ENCODE peak calls at places on chromosomes 3 and 15, in eight cellular contexts. I, O, D, Q, K, L, J and F are unnamed samples.

GRCh38 chr3:65408531-65409181 is 630.1 kb downstream of the MAGI1 start:
- DNase-seq in I (no peak), O (no peak), D (no peak), Q (no peak), K (no peak), L (no peak), J (no peak), F (no peak)

GRCh38 chr3:160611141-160611540 is 45.8 kb upstream of the KPNA4 start:
- DNase-seq in I (no peak), O (no peak), D (no peak), Q (no peak), K (no peak), L (no peak), J (no peak), F (no peak)

GRCh38 chr3:197994736-197995135 is 34.7 kb downstream of the LMLN start:
- DNase-seq in I (no peak), O (no peak), D (no peak), Q (no peak), K (no peak), L (no peak), J (no peak), F (no peak)

GRCh38 chr3:152909180-152909883 is 74.4 kb downstream of the P2RY1 start:
- DNase-seq in I (peak), O (peak), D (peak), Q (peak), K (no peak), L (peak), J (no peak), F (no peak)

GRCh38 chr3:85801955-85802354 is 843.2 kb downstream of the CADM2 start:
- DNase-seq in I (no peak), O (no peak), D (no peak), Q (no peak), K (no peak), L (peak), J (no peak), F (no peak)

GRCh38 chr3:136250862-136251460 is 821 bp downstream of the PCCB start:
- DNase-seq in I (peak), O (peak), D (peak), Q (peak), K (peak), L (peak), J (peak), F (no peak)

GRCh38 chr3:185733980-185734724 is 90.7 kb downstream of the IGF2BP2 start:
- DNase-seq in I (peak), O (peak), D (peak), Q (peak), K (no peak), L (peak), J (no peak), F (no peak)

GRCh38 chr3:163863146-163863545 is 1215.2 kb downstream of the SI start:
- DNase-seq in I (peak), O (no peak), D (no peak), Q (no peak), K (no peak), L (no peak), J (no peak), F (no peak)

GRCh38 chr3:48018841-48019240 is 2.6 kb upstream of the MAP4 start:
- DNase-seq in I (peak), O (no peak), D (peak), Q (peak), K (no peak), L (peak), J (peak), F (no peak)

GRCh38 chr3:136659253-136659652 is 92.9 kb downstream of the STAG1 start:
- DNase-seq in I (peak), O (peak), D (peak), Q (peak), K (no peak), L (peak), J (no peak), F (peak)

GRCh38 chr15:90439946-90440345 is 51.9 kb downstream of the IQGAP1 start:
- DNase-seq in I (no peak), O (no peak), D (no peak), Q (no peak), K (no peak), L (no peak), J (no peak), F (no peak)

GRCh38 chr3:195386739-195387138 is 56.1 kb downstream of the ACAP2 start:
- DNase-seq in I (no peak), O (no peak), D (no peak), Q (no peak), K (no peak), L (no peak), J (no peak), F (no peak)

GRCh38 chr15:68503791-68504720 is 72.1 kb upstream of the ITGA11 start:
- DNase-seq in I (peak), O (no peak), D (no peak), Q (peak), K (no peak), L (no peak), J (no peak), F (no peak)

GRCh38 chr3:88151358-88151757 is 1.6 kb downstream of the C3orf38 start:
- DNase-seq in I (peak), O (no peak), D (peak), Q (no peak), K (no peak), L (no peak), J (no peak), F (no peak)

GRCh38 chr15:89490550-89491315 is 5.7 kb downstream of the RHCG start:
- DNase-seq in I (no peak), O (no peak), D (no peak), Q (no peak), K (no peak), L (no peak), J (no peak), F (no peak)

GRCh38 chr3:194150252-194150934 is 14.4 kb downstream of the HES1 start:
- DNase-seq in I (no peak), O (no peak), D (no peak), Q (no peak), K (no peak), L (no peak), J (no peak), F (no peak)

GRCh38 chr3:427128-427527 is 230.6 kb downstream of the CHL1 start:
- DNase-seq in I (no peak), O (no peak), D (no peak), Q (no peak), K (no peak), L (no peak), J (no peak), F (no peak)

GRCh38 chr15:53830707-53831386 is 71.4 kb upstream of the WDR72 start:
- DNase-seq in I (no peak), O (no peak), D (no peak), Q (no peak), K (no peak), L (peak), J (no peak), F (no peak)

GRCh38 chr15:46900992-46901391 is 816.3 kb upstream of the SEMA6D start:
- DNase-seq in I (no peak), O (no peak), D (no peak), Q (peak), K (no peak), L (no peak), J (no peak), F (no peak)

DNA sequence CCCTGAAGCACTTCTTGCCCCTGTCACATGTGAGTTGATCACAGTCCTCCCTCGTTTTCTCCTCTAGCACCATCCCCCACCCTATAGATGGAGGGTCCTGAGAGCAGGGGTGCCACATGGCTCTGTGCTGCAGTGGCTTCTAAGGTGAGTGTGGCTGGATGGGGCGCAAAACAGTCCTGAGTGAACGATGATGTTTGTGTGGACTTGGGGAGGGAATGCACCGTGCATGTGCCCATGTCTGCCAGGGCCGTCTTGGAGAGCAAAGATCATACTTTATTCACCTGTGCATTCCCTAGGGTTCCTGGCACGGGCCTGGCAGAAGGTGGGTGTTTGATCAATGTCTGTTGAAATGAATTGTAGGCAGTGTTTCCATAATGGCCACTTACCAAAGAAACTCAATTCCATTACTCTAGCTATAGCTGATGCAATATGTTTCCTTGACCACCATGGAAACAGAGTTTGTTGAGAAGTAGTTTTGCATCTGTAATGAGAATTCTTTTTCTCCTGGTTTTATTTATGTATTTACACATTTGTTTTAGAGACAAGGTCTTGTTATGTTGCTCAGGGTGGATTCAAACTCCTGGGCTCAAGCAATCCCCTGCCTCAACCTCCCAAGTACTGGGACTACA is 58.0 kb downstream of the ABTB1 start:
- DNase-seq in I (no peak), O (no peak), D (peak), Q (peak), K (no peak), L (no peak), J (no peak), F (no peak)
- H3K4me3 ChIP-seq in I (no peak), O (no peak), D (no peak), Q (no peak), K (no peak), L (no peak), J (no peak), F (no peak)

GRCh38 chr15:42343596-42344232 is 15.6 kb upstream of the CAPN3 start:
- DNase-seq in I (no peak), O (no peak), D (no peak), Q (no peak), K (no peak), L (no peak), J (no peak), F (no peak)

GRCh38 chr15:42349178-42349577 is 10.1 kb upstream of the CAPN3 start:
- DNase-seq in I (peak), O (no peak), D (peak), Q (peak), K (no peak), L (no peak), J (no peak), F (peak)

GRCh38 chr15:42348083-42348482 is 11.2 kb upstream of the CAPN3 start:
- DNase-seq in I (peak), O (no peak), D (peak), Q (peak), K (no peak), L (no peak), J (no peak), F (peak)

GRCh38 chr15:42344763-42345162 is 14.5 kb upstream of the CAPN3 start:
- DNase-seq in I (peak), O (no peak), D (peak), Q (peak), K (no peak), L (no peak), J (no peak), F (peak)

DNA sequence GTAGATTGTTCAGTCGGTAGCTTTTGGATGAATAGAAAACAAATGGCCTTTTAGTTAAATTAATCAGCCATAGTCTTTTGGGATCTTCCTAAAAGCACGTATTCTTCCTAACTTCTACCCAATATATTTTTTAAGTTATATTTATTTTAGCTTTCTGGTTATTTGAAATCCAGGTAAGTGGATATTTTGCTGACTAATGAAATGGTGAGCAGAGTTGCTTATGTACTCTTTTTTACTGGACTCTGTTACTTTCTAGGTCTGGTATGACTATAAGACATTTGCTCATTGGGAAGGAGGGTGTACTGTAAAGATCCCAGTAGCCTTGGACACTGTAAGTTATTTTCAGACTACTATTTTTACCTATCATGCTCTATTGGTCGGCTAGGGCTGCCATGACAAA is 13.8 kb upstream of the CAPN3 start:
- DNase-seq in I (no peak), O (no peak), D (no peak), Q (no peak), K (no peak), L (no peak), J (no peak), F (no peak)
- H3K4me3 ChIP-seq in I (no peak), O (no peak), D (no peak), Q (no peak), K (no peak), L (no peak), J (no peak), F (no peak)

GRCh38 chr15:70584838-70585706 is 178.3 kb downstream of the UACA start:
- DNase-seq in I (peak), O (no peak), D (no peak), Q (peak), K (no peak), L (peak), J (no peak), F (no peak)
- H3K4me3 ChIP-seq in I (peak), O (peak), D (no peak), Q (no peak), K (no peak), L (no peak), J (peak), F (peak)

GRCh38 chr15:52730163-52730562 is 51.0 kb upstream of the ATOSA start:
- DNase-seq in I (no peak), O (no peak), D (peak), Q (peak), K (no peak), L (no peak), J (no peak), F (peak)
- H3K4me3 ChIP-seq in I (no peak), O (no peak), D (no peak), Q (no peak), K (no peak), L (no peak), J (no peak), F (no peak)

GRCh38 chr3:129213238-129213637 is 29.5 kb upstream of the CNBP start:
- DNase-seq in I (no peak), O (no peak), D (no peak), Q (no peak), K (no peak), L (no peak), J (no peak), F (no peak)

GRCh38 chr3:129211772-129212171 is 28.1 kb upstream of the CNBP start:
- DNase-seq in I (peak), O (peak), D (peak), Q (peak), K (no peak), L (peak), J (no peak), F (no peak)

GRCh38 chr3:129207347-129207947 is 23.8 kb upstream of the CNBP start:
- DNase-seq in I (no peak), O (no peak), D (no peak), Q (no peak), K (no peak), L (no peak), J (no peak), F (no peak)

DNA sequence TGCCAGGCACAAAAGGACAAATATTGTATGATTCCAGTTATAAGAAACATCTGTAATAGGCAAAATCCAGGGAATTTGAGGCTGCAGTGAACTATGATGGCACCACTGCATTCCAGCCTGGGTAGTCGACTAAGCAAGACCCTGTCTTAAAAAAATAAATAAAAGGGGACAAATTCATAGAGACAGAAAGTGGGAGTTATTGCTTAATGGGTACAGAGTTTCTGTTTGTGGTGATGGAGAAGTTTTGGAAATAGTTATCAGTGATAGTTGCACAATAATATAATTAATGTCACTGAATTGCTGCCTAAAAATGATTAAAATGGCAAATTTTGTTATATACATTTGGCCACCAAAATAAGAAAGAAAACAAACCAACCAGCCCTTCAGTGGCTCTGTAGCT is 27.6 kb upstream of the CNBP start:
- DNase-seq in I (no peak), O (no peak), D (peak), Q (peak), K (no peak), L (no peak), J (no peak), F (no peak)
- H3K4me3 ChIP-seq in I (no peak), O (no peak), D (peak), Q (no peak), K (no peak), L (no peak), J (no peak), F (no peak)

DNA sequence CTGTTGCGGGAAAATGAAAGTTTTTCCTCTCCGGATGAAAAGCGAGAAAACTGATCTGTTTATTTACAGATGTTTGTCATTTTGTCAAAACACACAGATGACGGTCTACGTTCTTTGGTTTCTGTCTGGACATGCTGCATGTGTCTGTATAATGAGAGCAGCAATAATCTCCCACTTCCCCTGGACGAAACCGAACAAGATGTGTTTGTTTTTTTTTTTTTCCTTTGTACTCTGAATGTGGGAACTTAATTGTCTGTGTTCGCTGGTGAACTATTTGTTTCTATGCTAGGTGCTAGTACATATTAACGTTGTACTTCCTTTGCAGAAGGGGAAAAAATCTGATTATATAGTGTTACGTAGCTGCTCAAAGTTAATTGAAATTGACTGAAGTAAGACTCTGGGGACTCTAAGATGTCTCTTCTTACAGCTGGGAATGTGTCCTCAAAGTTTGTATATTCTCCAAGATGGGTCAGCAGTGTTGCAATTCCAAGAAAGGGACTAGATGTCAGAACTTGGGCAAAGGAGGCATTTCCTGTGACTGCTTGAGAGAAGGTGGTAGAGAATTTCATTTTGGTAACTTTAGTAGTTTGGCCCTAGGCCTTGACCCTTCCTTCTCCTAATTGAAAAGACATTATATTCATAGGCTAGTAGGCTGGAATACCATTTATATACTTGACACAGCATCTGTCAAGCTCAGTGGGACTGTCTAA is 33.8 kb downstream of the PTPRG start:
- DNase-seq in I (no peak), O (no peak), D (peak), Q (peak), K (no peak), L (no peak), J (no peak), F (no peak)
- H3K4me3 ChIP-seq in I (no peak), O (no peak), D (peak), Q (peak), K (no peak), L (no peak), J (no peak), F (no peak)

DNA sequence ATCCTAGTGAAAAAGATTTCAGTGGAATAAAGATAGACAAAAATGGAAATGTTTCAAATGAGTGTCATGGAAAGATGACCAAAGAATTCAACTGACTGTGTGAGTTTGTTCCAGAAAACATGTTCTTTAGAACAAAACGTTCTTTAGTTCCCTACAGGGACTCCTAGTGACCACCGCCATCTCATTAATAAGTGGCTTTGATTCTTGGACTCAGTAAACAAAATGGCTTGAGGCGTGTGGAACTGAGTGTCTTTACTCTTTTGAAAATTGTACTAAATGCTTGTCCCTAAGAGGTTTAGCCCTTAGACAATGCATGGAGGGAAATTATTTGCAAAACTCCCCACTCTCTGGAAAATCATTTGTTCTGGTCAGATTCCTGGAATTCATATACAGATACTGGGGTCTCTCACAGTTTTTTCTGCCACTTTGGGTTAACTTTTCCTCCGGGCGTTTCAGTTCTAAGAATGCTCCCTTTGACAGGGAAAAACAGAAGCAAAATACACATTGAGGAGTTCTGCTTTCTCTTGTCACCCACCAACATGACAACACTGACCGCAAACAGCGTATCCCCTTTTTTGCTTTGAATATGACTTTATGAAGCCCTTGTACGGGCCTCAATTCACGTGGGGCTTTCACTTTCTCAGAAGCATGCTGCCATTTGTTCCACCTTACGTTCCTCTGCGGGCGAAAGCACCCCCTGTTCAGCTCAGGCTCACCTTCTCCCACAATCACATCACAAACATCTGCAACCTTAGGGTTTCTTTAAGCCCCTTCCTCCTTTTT is 15.3 kb upstream of the NRROS start:
- DNase-seq in I (no peak), O (no peak), D (no peak), Q (no peak), K (no peak), L (no peak), J (no peak), F (no peak)
- H3K4me3 ChIP-seq in I (no peak), O (no peak), D (no peak), Q (no peak), K (no peak), L (no peak), J (no peak), F (no peak)

GRCh38 chr3:184323696-184324095 is 9.3 kb downstream of the EIF4G1 start:
- DNase-seq in I (no peak), O (peak), D (no peak), Q (no peak), K (no peak), L (no peak), J (no peak), F (no peak)
- H3K4me3 ChIP-seq in I (no peak), O (no peak), D (no peak), Q (no peak), K (no peak), L (no peak), J (no peak), F (no peak)

DNA sequence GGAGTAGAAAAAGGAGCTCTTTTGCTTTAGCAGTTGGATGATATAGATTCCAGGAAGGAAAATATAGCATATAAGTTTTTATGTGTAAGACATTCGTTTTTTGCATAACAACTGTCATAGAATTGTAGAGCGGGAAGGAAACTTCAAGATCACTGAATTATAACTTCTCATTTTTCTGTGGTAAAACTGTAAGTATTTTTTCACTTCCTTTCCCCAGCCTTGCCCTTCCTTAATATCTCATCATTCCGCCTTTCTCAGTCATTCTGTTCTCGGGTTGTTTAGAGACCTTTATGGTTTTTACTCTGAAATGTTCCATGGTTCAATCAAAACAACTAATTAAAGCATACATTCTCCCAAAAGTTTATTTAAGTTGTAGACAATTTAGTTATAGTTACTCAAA is 1.1 kb downstream of the EAF2 start:
- DNase-seq in I (no peak), O (no peak), D (no peak), Q (no peak), K (no peak), L (no peak), J (no peak), F (no peak)
- H3K4me3 ChIP-seq in I (no peak), O (peak), D (peak), Q (no peak), K (no peak), L (peak), J (peak), F (no peak)